ENCODE peak calls at places on chromosome 2, in five cellular contexts. One of them, this sample, is unnamed. For H3K27me3 and H3K36me3, the result is how much of the 10 kb centered on the place peaks cover.

GRCh38 chr2:70767699-70768584 is at the start of gene ADD2:
- DNase-seq in GM23248: peak
- DNase-seq in BJ: no peak
- DNase-seq in heart left ventricle: peak
- DNase-seq in transverse colon: peak
- DNase-seq in this sample: peak

GRCh38 chr2:23283-23682 is 23.0 kb downstream of the FAM110C start:
- DNase-seq in GM23248: no peak
- DNase-seq in BJ: no peak
- DNase-seq in heart left ventricle: no peak
- DNase-seq in transverse colon: no peak
- DNase-seq in this sample: no peak

GRCh38 chr2:235050992-235051351 is 99.2 kb downstream of the SH3BP4 start:
- DNase-seq in GM23248: peak
- DNase-seq in BJ: peak
- DNase-seq in heart left ventricle: peak
- DNase-seq in transverse colon: peak
- DNase-seq in this sample: peak

GRCh38 chr2:25881759-25882158 is 3.5 kb upstream of the ASXL2 start:
- DNase-seq in GM23248: no peak
- DNase-seq in BJ: no peak
- DNase-seq in heart left ventricle: no peak
- DNase-seq in transverse colon: no peak
- DNase-seq in this sample: no peak

GRCh38 chr2:113863166-113863565 is 26.7 kb upstream of the ACTR3 start:
- DNase-seq in GM23248: no peak
- DNase-seq in BJ: no peak
- DNase-seq in heart left ventricle: no peak
- DNase-seq in transverse colon: no peak
- DNase-seq in this sample: no peak

GRCh38 chr2:53127061-53127650 is 640.4 kb upstream of the CHAC2 start:
- DNase-seq in GM23248: no peak
- DNase-seq in BJ: no peak
- DNase-seq in heart left ventricle: no peak
- DNase-seq in transverse colon: peak
- DNase-seq in this sample: no peak

GRCh38 chr2:146124741-146125140 is 1604.8 kb upstream of the ZEB2 start:
- DNase-seq in GM23248: peak
- DNase-seq in BJ: no peak
- DNase-seq in heart left ventricle: no peak
- DNase-seq in transverse colon: no peak
- DNase-seq in this sample: no peak

GRCh38 chr2:85355521-85355920 is 952 bp downstream of the ELMOD3 start:
- DNase-seq in GM23248: peak
- DNase-seq in BJ: no peak
- DNase-seq in heart left ventricle: no peak
- DNase-seq in transverse colon: no peak
- DNase-seq in this sample: no peak

GRCh38 chr2:55049794-55050132 is 488 bp downstream of the RTN4 start:
- DNase-seq in GM23248: peak
- DNase-seq in BJ: no peak
- DNase-seq in heart left ventricle: no peak
- DNase-seq in transverse colon: no peak
- DNase-seq in this sample: no peak

GRCh38 chr2:150916434-150916833 is 345.2 kb downstream of the RBM43 start:
- DNase-seq in GM23248: no peak
- DNase-seq in BJ: no peak
- DNase-seq in heart left ventricle: no peak
- DNase-seq in transverse colon: no peak
- DNase-seq in this sample: no peak

GRCh38 chr2:150924862-150925261 is 336.8 kb downstream of the RBM43 start:
- DNase-seq in GM23248: peak
- DNase-seq in BJ: no peak
- DNase-seq in heart left ventricle: no peak
- DNase-seq in transverse colon: no peak
- DNase-seq in this sample: no peak

GRCh38 chr2:150916997-150917396 is 344.7 kb downstream of the RBM43 start:
- DNase-seq in GM23248: peak
- DNase-seq in BJ: no peak
- DNase-seq in heart left ventricle: no peak
- DNase-seq in transverse colon: no peak
- DNase-seq in this sample: no peak

GRCh38 chr2:150917956-150918713 is 343.5 kb downstream of the RBM43 start:
- DNase-seq in GM23248: no peak
- DNase-seq in BJ: no peak
- DNase-seq in heart left ventricle: no peak
- DNase-seq in transverse colon: no peak
- DNase-seq in this sample: no peak

DNA sequence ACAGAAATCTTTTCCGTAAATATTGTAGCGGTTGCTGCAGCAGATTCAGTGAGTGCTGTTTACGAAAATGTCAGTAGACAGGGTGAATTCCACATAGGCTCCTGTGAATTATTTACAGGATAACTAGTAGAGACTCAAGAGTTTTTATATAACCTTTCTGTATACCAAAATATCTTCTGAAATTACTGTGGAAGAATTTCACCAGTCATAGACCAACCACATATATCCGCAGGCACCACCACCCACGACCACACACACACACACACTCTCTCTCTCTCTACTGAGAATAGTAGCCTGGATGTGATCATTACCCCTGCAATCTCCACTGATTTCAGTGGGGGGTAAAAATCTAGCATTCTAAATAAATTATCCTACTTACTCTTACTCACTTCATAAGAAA is 341.8 kb downstream of the RBM43 start:
- DNase-seq in GM23248: peak
- DNase-seq in BJ: no peak
- DNase-seq in heart left ventricle: no peak
- DNase-seq in transverse colon: no peak
- DNase-seq in this sample: no peak
- H3K4me3 ChIP-seq in GM23248: no peak
- H3K4me3 ChIP-seq in BJ: no peak
- H3K4me3 ChIP-seq in heart left ventricle: no peak
- H3K4me3 ChIP-seq in transverse colon: no peak
- H3K4me3 ChIP-seq in this sample: no peak

GRCh38 chr2:241456546-241456945 is 51.8 kb downstream of the STK25 start:
- DNase-seq in GM23248: no peak
- DNase-seq in BJ: no peak
- DNase-seq in heart left ventricle: no peak
- DNase-seq in transverse colon: no peak
- DNase-seq in this sample: no peak

GRCh38 chr2:241454837-241455485 is 53.4 kb downstream of the STK25 start:
- DNase-seq in GM23248: peak
- DNase-seq in BJ: no peak
- DNase-seq in heart left ventricle: no peak
- DNase-seq in transverse colon: no peak
- DNase-seq in this sample: no peak

GRCh38 chr2:241451840-241452461 is 56.4 kb downstream of the STK25 start:
- DNase-seq in GM23248: no peak
- DNase-seq in BJ: no peak
- DNase-seq in heart left ventricle: no peak
- DNase-seq in transverse colon: no peak
- DNase-seq in this sample: no peak
- H3K27me3 ChIP-seq in GM23248: under half
- H3K27me3 ChIP-seq in BJ: under half
- H3K27me3 ChIP-seq in heart left ventricle: under half
- H3K27me3 ChIP-seq in transverse colon: under half
- H3K27me3 ChIP-seq in this sample: under half

GRCh38 chr2:241351640-241352031 is 4.4 kb upstream of the FARP2 start:
- DNase-seq in GM23248: no peak
- DNase-seq in BJ: no peak
- DNase-seq in heart left ventricle: no peak
- DNase-seq in transverse colon: no peak
- DNase-seq in this sample: no peak
- H3K36me3 ChIP-seq in GM23248: half or more
- H3K36me3 ChIP-seq in BJ: under half
- H3K36me3 ChIP-seq in heart left ventricle: half or more
- H3K36me3 ChIP-seq in transverse colon: under half
- H3K36me3 ChIP-seq in this sample: under half

GRCh38 chr2:56118474-56118873 is 65.3 kb upstream of the CCDC85A start:
- DNase-seq in GM23248: no peak
- DNase-seq in BJ: no peak
- DNase-seq in heart left ventricle: no peak
- DNase-seq in transverse colon: no peak
- DNase-seq in this sample: no peak
- H3K4me3 ChIP-seq in GM23248: no peak
- H3K4me3 ChIP-seq in BJ: no peak
- H3K4me3 ChIP-seq in heart left ventricle: no peak
- H3K4me3 ChIP-seq in transverse colon: no peak
- H3K4me3 ChIP-seq in this sample: no peak

DNA sequence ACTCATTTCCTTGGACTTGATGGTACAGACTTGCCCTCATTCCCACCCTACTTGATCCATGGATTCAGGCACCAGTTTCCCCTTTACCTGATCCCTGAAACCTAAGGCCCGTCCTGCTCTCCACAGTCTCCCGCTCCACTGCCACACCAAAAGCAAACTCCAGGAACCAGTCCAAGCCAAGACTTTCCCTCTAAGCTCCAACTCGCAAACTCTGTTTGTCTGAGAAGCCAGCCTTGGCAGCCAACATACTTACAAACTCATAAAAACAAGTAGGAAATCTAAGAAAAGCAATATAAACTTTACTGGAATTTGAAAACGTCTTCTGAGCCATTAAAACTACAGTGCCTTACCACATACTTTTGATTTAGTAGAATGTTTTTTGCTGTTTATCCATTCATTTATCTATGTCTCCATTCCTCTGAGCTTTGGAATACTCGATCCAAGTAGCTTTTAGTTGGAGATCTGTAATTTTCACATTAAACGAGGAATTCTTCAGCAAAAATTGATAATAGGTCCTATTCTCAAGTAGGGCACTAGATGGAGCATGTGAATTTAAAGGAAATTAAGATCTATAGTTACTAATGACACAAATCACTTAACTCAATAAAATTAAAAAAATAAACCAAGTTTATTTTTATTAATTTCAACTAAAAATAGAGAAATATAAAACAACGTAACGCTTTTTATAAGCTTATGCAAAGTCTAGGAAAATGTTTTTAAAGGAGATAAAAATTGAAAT is 199.7 kb downstream of the MYO3B start:
- DNase-seq in GM23248: peak
- DNase-seq in BJ: no peak
- DNase-seq in heart left ventricle: no peak
- DNase-seq in transverse colon: peak
- DNase-seq in this sample: no peak
- H3K27me3 ChIP-seq in GM23248: under half
- H3K27me3 ChIP-seq in BJ: under half
- H3K27me3 ChIP-seq in heart left ventricle: under half
- H3K27me3 ChIP-seq in transverse colon: under half
- H3K27me3 ChIP-seq in this sample: under half

GRCh38 chr2:217622205-217622621 is 380.6 kb downstream of the TNS1 start:
- DNase-seq in GM23248: peak
- DNase-seq in BJ: peak
- DNase-seq in heart left ventricle: peak
- DNase-seq in transverse colon: peak
- DNase-seq in this sample: no peak
- H3K36me3 ChIP-seq in GM23248: under half
- H3K36me3 ChIP-seq in BJ: under half
- H3K36me3 ChIP-seq in heart left ventricle: under half
- H3K36me3 ChIP-seq in transverse colon: under half
- H3K36me3 ChIP-seq in this sample: under half

DNA sequence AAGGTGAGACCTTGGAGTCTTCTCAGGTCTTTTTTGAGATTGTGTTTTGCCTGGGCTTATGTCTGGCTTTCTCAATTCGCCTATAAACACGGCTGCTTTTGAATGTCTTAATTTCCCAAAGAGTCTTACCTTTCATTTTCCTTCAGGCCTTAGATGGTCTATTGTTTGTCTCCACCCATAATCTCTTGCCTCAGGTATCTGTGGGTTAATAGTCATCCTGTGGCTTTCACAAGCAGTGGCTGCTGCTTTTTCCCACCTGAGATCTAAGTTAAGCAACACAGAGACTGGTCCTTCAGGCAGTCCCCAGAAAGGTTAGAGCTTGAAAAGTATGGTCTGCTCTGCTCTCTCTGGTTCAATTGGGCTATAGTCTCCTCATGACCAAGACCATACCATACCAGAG is 275.3 kb downstream of the INSIG2 start:
- DNase-seq in GM23248: no peak
- DNase-seq in BJ: no peak
- DNase-seq in heart left ventricle: no peak
- DNase-seq in transverse colon: no peak
- DNase-seq in this sample: no peak
- H3K4me3 ChIP-seq in GM23248: no peak
- H3K4me3 ChIP-seq in BJ: no peak
- H3K4me3 ChIP-seq in heart left ventricle: no peak
- H3K4me3 ChIP-seq in transverse colon: no peak
- H3K4me3 ChIP-seq in this sample: no peak

GRCh38 chr2:152100961-152101360 is 2.1 kb upstream of the CACNB4 start:
- DNase-seq in GM23248: no peak
- DNase-seq in BJ: no peak
- DNase-seq in heart left ventricle: no peak
- DNase-seq in transverse colon: no peak
- DNase-seq in this sample: no peak

GRCh38 chr2:152099655-152100050 is 809 bp upstream of the CACNB4 start:
- DNase-seq in GM23248: no peak
- DNase-seq in BJ: no peak
- DNase-seq in heart left ventricle: no peak
- DNase-seq in transverse colon: no peak
- DNase-seq in this sample: no peak

GRCh38 chr2:152097291-152098032 is 1.4 kb downstream of the CACNB4 start:
- DNase-seq in GM23248: peak
- DNase-seq in BJ: no peak
- DNase-seq in heart left ventricle: no peak
- DNase-seq in transverse colon: no peak
- DNase-seq in this sample: no peak

GRCh38 chr2:152098033-152098797 is 629 bp downstream of the CACNB4 start:
- DNase-seq in GM23248: peak
- DNase-seq in BJ: no peak
- DNase-seq in heart left ventricle: peak
- DNase-seq in transverse colon: peak
- DNase-seq in this sample: peak

DNA sequence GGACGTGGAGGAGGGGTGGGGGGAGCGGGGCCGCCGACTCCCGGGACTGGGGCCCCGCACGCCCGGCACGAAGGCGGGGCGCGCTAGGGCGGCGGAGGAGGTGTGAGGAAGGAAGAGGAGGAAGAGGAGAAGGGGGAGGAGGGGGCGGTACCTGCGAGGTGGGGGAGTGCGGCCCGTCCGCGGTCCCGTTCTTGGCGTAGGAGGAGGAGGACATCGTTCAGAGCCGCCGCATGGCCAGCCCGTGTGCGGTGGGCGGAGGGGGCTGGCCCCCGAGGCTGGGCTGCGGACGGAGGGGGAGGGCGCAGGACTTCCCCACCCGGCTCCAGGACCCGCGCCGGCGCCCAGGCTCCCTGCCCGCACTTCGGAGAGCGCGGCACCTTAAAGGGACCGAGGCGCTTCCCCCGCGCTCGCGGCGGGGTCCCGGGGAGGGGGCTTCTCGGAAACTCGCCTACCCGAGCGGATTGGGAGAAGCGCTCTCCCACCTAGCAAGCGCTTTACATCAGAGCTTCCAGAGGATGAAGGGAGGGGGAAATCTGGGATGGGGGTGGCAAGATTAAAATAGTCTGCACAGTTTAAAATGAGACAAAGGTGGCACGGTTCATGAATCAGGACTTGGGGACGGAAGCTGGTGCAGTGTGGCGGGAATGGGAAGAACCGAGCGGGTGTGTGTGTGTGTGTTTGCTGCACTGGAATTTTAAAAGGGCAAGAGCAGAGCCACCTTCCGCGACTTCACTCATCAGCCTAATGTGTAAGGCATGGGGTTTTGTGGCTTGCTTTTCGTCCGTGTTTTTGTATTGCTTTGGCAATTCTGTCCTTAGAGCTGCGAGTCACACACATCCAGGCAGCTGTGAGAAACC is at the start of gene CACNB4:
- DNase-seq in GM23248: peak
- DNase-seq in BJ: no peak
- DNase-seq in heart left ventricle: peak
- DNase-seq in transverse colon: no peak
- DNase-seq in this sample: peak
- H3K27me3 ChIP-seq in GM23248: half or more
- H3K27me3 ChIP-seq in BJ: under half
- H3K27me3 ChIP-seq in heart left ventricle: under half
- H3K27me3 ChIP-seq in transverse colon: half or more
- H3K27me3 ChIP-seq in this sample: under half

This sample was measured in aorta.